ENCODE peak calls at places on chromosomes 5 and 9, in seven cellular contexts. O is natural killer cell; C is endothelial cell; G is WTC11; M is PC-9; P is AG04450; F is CD4-positive, alpha-beta T cell. E is an unnamed sample.

GRCh38 chr9:107260437-107261081 is 22.5 kb upstream of the RAD23B start:
- DNase-seq in P (no peak), G (no peak), C (no peak), M (no peak), F (no peak), O (no peak), E (no peak)

GRCh38 chr5:53991942-53992341 is 318.4 kb downstream of the ARL15 start:
- DNase-seq in G (no peak), C (peak), O (no peak), F (no peak), P (no peak), M (no peak), E (no peak)

GRCh38 chr5:100643473-100643872 is 108.3 kb downstream of the FAM174A start:
- DNase-seq in F (no peak), M (no peak), C (no peak), P (no peak), G (no peak), O (no peak), E (no peak)

GRCh38 chr9:4346111-4346510 is 46.2 kb upstream of the GLIS3 start:
- DNase-seq in F (no peak), O (no peak), G (no peak), M (no peak), C (no peak), P (no peak), E (no peak)

GRCh38 chr9:130975156-130975555 is 33.8 kb upstream of the LAMC3 start:
- DNase-seq in F (no peak), M (no peak), C (no peak), O (no peak), G (no peak), P (no peak), E (no peak)

GRCh38 chr5:156824800-156825199 is 25.3 kb upstream of the PPP1R2B start:
- DNase-seq in G (no peak), C (peak), F (no peak), M (no peak), P (peak), O (no peak), E (no peak)

GRCh38 chr5:5330723-5331530 is 91.5 kb upstream of the ICE1 start:
- DNase-seq in C (no peak), O (no peak), M (no peak), P (no peak), G (no peak), F (no peak), E (no peak)

GRCh38 chr9:133162802-133163558 is 734 bp downstream of the GBGT1 start:
- DNase-seq in P (no peak), F (no peak), C (no peak), M (no peak), O (no peak), G (peak), E (no peak)

GRCh38 chr9:136093331-136093986 is 1.6 kb downstream of the NACC2 start:
- DNase-seq in G (no peak), F (no peak), C (no peak), M (peak), P (no peak), O (no peak), E (no peak)

GRCh38 chr5:32443145-32443540 is 1.4 kb downstream of the ZFR start:
- DNase-seq in P (no peak), G (no peak), F (peak), C (no peak), M (no peak), O (no peak), E (no peak)

GRCh38 chr5:107254902-107255234 is 415.9 kb downstream of the EFNA5 start:
- DNase-seq in C (no peak), F (no peak), P (no peak), G (no peak), O (no peak), M (no peak), E (no peak)
- TF ChIP-seq CTCF in C (no peak), F (no peak), P (no peak), G (no peak), O (no peak), M (no peak), E (no peak)

DNA sequence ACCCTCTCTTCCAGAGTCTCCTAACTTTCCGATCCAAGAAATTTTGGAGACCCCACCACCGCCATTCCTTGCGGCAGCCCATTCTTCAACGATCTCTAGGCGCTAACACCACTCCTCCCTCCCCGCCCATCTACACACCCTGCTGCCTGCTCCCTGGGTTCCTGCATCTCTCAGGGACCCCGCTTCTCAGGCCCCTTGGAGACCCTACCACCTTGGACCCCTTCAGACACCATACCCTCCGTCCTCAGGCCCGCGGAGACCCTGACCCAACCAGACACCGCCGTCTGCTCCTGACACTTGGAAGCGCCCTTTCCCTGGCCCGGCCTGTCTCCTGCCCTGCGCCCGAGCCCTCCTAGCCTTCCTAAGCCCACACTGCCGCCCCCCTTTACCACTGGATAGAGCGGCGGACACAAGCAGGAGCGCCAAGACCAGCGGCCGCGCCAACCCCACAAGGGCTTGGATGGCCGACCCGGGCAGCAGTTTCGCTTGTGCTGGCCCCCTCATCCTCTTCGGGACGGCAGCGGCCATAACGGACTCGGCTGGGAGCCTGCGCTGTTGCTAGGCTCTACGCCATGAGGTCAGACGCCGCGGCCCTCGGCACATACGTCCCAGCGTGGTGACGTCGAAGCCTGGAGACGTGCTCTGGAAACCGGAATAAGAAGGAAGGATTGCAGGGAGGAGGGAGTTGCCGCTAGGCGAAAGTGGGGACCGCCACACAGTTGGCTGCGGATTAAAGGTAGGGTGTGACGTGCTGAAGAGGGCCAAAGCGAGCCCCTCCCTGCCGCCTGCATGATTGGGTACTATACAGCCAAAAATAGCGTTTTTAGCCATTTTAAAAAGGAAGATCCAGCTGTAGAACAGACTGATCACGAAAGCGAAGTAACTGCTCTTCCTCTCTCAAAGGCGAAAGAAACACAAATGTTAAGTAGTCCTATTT is at the start of gene C5orf15:
- DNase-seq in G (peak), C (peak), M (peak), O (peak), P (peak), F (peak), E (peak)
- TF ChIP-seq CTCF in G (no peak), C (no peak), M (no peak), O (no peak), P (peak), F (no peak), E (peak)

GRCh38 chr5:86983208-86983607 is 284.5 kb upstream of the RASA1 start:
- DNase-seq in P (no peak), O (no peak), C (no peak), F (no peak), M (no peak), G (no peak), E (no peak)

GRCh38 chr5:86981898-86982297 is 285.8 kb upstream of the RASA1 start:
- DNase-seq in C (no peak), F (no peak), P (no peak), O (no peak), G (no peak), M (no peak), E (no peak)

DNA sequence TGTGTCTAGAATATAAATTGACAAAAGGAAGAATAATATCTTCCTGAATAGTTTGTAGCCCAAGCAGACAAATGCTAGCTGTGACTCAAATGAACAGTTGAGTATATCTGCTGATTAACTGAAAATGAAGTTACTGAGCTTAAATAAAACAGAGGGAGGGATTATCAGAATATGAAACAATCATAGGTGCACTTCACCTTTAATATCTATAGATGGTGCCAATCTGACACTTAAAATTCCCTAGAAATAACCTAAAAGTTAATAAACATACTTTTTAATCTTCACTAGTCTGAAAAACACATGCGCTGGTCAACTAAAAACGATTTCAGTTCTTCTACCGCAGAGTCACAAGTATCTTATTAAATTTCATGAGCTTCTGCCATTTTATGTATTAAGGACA is 280.8 kb upstream of the RASA1 start:
- DNase-seq in F (no peak), G (no peak), P (no peak), C (no peak), M (no peak), O (no peak), E (no peak)
- TF ChIP-seq CTCF in F (peak), G (no peak), P (no peak), C (no peak), M (peak), O (no peak), E (peak)

DNA sequence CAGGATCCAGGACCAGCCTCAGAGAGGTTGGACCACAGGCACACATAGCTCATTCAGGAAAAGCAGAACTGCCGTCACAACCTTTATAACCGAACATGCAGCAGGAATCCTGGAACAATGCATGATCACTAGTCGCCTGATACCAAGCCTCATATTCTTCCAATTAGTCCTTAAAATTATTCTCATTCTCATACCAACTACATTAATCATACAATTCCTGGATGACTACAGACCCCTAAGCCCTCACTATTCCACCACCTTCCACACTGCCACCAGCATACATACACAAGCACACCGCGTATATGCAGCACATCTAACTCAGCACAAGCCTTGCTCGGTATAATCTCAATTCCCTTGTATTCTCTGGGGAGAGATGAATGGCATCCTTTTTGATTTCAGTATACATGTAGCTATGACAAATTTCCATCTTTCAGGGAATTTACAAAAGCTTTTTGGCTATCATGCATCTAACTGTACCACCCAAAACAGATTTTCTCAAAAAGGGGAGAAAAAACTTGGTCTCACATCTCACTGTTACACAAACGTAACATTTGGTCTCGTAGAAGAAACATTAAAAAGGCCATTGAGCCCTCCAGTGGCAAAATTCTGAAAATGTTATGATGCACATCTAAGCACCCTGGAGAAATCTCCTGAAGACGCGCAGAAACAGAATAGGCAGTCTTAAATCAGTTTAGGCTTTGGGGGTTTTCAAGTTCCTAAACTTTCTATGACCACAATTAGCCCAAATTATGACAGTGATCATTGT is 46.2 kb downstream of the MCTP1 start:
- DNase-seq in F (no peak), P (no peak), G (no peak), O (no peak), C (no peak), M (no peak), E (no peak)
- TF ChIP-seq CTCF in F (no peak), P (peak), G (no peak), O (no peak), C (no peak), M (peak), E (peak)

DNA sequence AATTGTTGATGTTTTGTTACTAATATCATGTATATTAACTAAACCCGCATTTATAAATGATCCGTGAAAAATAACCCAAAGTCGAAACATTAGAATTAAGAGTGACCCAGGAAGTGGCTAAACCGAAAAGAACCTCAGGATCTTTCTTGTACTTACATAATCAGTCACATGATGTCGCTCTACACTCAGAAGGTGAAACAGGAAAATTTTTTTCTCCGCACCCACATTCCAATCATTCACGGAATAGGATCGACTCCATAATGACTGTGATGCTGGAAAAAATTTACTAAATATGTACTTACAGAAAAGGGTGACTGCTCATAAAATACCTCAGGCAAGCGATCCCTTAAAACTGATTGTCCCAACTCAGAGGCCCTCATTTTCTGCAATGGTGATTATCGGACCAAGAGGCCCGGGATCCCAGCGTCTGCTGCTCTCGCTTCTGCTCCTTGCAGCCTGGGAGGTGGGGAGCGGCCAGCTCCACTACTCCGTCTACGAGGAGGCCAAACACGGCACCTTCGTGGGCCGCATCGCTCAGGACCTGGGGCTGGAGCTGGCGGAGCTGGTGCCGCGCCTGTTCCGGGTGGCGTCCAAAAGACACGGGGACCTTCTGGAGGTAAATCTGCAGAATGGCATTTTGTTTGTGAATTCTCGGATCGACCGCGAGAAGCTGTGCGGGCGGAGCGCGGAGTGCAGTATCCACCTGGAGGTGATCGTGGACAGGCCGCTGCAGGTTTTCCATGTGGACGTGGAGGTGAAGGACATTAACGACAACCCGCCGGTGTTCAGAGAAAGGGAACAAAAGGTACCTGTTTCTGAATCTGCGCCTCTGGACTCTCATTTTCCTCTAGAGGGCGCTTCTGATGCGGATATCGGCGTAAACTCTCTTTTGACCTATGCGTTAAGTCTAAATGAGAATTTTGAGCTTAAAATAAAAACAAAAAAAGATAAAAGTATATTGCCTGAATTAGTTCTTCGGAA is at the start of gene PCDHA12:
- DNase-seq in G (no peak), O (no peak), M (no peak), C (peak), F (no peak), P (no peak), E (no peak)
- TF ChIP-seq CTCF in G (peak), O (no peak), M (no peak), C (peak), F (no peak), P (no peak), E (peak)

GRCh38 chr9:95088421-95089161 is 228.9 kb downstream of the FANCC start:
- DNase-seq in F (no peak), O (no peak), G (no peak), P (no peak), M (no peak), C (no peak), E (no peak)
- TF ChIP-seq CTCF in F (no peak), O (no peak), G (no peak), P (no peak), M (no peak), C (no peak), E (no peak)

E was measured in osteocyte.